ENCODE peak calls at places on chromosome 14, in nine cellular contexts. One of them, this sample, is unnamed.

GRCh38 chr14:24315807-24316596 is 4.7 kb downstream of the LTB4R start:
- DNase-seq in GDM1: no peak
- DNase-seq in CD8-positive, alpha-beta memory T cell: no peak
- DNase-seq in adipocyte: no peak
- DNase-seq in Ammon's horn: no peak
- DNase-seq in hypothalamus: no peak
- DNase-seq in non-pigmented ciliary epithelial cell: no peak
- DNase-seq in endothelial cell of umbilical vein: peak
- DNase-seq in activated CD8-positive, alpha-beta memory T cell treated with anti-CD3 and anti-CD28 coated beads, Interleukin-2, amount 50 U/mL, for 4 hours: no peak
- DNase-seq in this sample: no peak

GRCh38 chr14:22939684-22940083 is 10.5 kb upstream of the PRMT5 start:
- DNase-seq in GDM1: no peak
- DNase-seq in CD8-positive, alpha-beta memory T cell: no peak
- DNase-seq in adipocyte: peak
- DNase-seq in Ammon's horn: no peak
- DNase-seq in hypothalamus: no peak
- DNase-seq in non-pigmented ciliary epithelial cell: no peak
- DNase-seq in endothelial cell of umbilical vein: no peak
- DNase-seq in activated CD8-positive, alpha-beta memory T cell treated with anti-CD3 and anti-CD28 coated beads, Interleukin-2, amount 50 U/mL, for 4 hours: no peak
- DNase-seq in this sample: no peak

GRCh38 chr14:35369701-35370191 is 34.8 kb downstream of the NFKBIA start:
- DNase-seq in GDM1: no peak
- DNase-seq in CD8-positive, alpha-beta memory T cell: no peak
- DNase-seq in adipocyte: no peak
- DNase-seq in Ammon's horn: no peak
- DNase-seq in hypothalamus: no peak
- DNase-seq in non-pigmented ciliary epithelial cell: no peak
- DNase-seq in endothelial cell of umbilical vein: no peak
- DNase-seq in activated CD8-positive, alpha-beta memory T cell treated with anti-CD3 and anti-CD28 coated beads, Interleukin-2, amount 50 U/mL, for 4 hours: no peak
- DNase-seq in this sample: peak

GRCh38 chr14:100158566-100159106 is 809 bp downstream of the DEGS2 start:
- DNase-seq in GDM1: no peak
- DNase-seq in CD8-positive, alpha-beta memory T cell: no peak
- DNase-seq in adipocyte: no peak
- DNase-seq in Ammon's horn: no peak
- DNase-seq in hypothalamus: no peak
- DNase-seq in non-pigmented ciliary epithelial cell: no peak
- DNase-seq in endothelial cell of umbilical vein: no peak
- DNase-seq in activated CD8-positive, alpha-beta memory T cell treated with anti-CD3 and anti-CD28 coated beads, Interleukin-2, amount 50 U/mL, for 4 hours: no peak
- DNase-seq in this sample: no peak

GRCh38 chr14:100488057-100488456 is 99.2 kb downstream of the BEGAIN start:
- DNase-seq in GDM1: no peak
- DNase-seq in CD8-positive, alpha-beta memory T cell: no peak
- DNase-seq in adipocyte: no peak
- DNase-seq in Ammon's horn: no peak
- DNase-seq in hypothalamus: no peak
- DNase-seq in non-pigmented ciliary epithelial cell: no peak
- DNase-seq in endothelial cell of umbilical vein: no peak
- DNase-seq in activated CD8-positive, alpha-beta memory T cell treated with anti-CD3 and anti-CD28 coated beads, Interleukin-2, amount 50 U/mL, for 4 hours: no peak
- DNase-seq in this sample: no peak

GRCh38 chr14:61644185-61644584 is 51.1 kb upstream of the HIF1A start:
- DNase-seq in GDM1: no peak
- DNase-seq in CD8-positive, alpha-beta memory T cell: no peak
- DNase-seq in adipocyte: no peak
- DNase-seq in Ammon's horn: no peak
- DNase-seq in hypothalamus: no peak
- DNase-seq in non-pigmented ciliary epithelial cell: no peak
- DNase-seq in endothelial cell of umbilical vein: no peak
- DNase-seq in activated CD8-positive, alpha-beta memory T cell treated with anti-CD3 and anti-CD28 coated beads, Interleukin-2, amount 50 U/mL, for 4 hours: no peak
- DNase-seq in this sample: no peak

GRCh38 chr14:104979758-104980591 is 1.8 kb upstream of the AHNAK2 start:
- DNase-seq in GDM1: no peak
- DNase-seq in CD8-positive, alpha-beta memory T cell: no peak
- DNase-seq in adipocyte: no peak
- DNase-seq in Ammon's horn: no peak
- DNase-seq in hypothalamus: no peak
- DNase-seq in non-pigmented ciliary epithelial cell: no peak
- DNase-seq in endothelial cell of umbilical vein: peak
- DNase-seq in activated CD8-positive, alpha-beta memory T cell treated with anti-CD3 and anti-CD28 coated beads, Interleukin-2, amount 50 U/mL, for 4 hours: peak
- DNase-seq in this sample: no peak

GRCh38 chr14:55746533-55746932 is 166.5 kb downstream of the KTN1 start:
- DNase-seq in GDM1: no peak
- DNase-seq in CD8-positive, alpha-beta memory T cell: no peak
- DNase-seq in adipocyte: no peak
- DNase-seq in Ammon's horn: no peak
- DNase-seq in hypothalamus: no peak
- DNase-seq in non-pigmented ciliary epithelial cell: peak
- DNase-seq in endothelial cell of umbilical vein: no peak
- DNase-seq in activated CD8-positive, alpha-beta memory T cell treated with anti-CD3 and anti-CD28 coated beads, Interleukin-2, amount 50 U/mL, for 4 hours: no peak
- DNase-seq in this sample: no peak

GRCh38 chr14:90487031-90487430 is 90.2 kb downstream of the CALM1 start:
- DNase-seq in GDM1: no peak
- DNase-seq in CD8-positive, alpha-beta memory T cell: no peak
- DNase-seq in adipocyte: no peak
- DNase-seq in Ammon's horn: peak
- DNase-seq in hypothalamus: no peak
- DNase-seq in non-pigmented ciliary epithelial cell: no peak
- DNase-seq in endothelial cell of umbilical vein: peak
- DNase-seq in activated CD8-positive, alpha-beta memory T cell treated with anti-CD3 and anti-CD28 coated beads, Interleukin-2, amount 50 U/mL, for 4 hours: no peak
- DNase-seq in this sample: no peak

GRCh38 chr14:104974146-104974541 is 4.0 kb downstream of the AHNAK2 start:
- DNase-seq in GDM1: no peak
- DNase-seq in CD8-positive, alpha-beta memory T cell: no peak
- DNase-seq in adipocyte: no peak
- DNase-seq in Ammon's horn: no peak
- DNase-seq in hypothalamus: no peak
- DNase-seq in non-pigmented ciliary epithelial cell: no peak
- DNase-seq in endothelial cell of umbilical vein: no peak
- DNase-seq in activated CD8-positive, alpha-beta memory T cell treated with anti-CD3 and anti-CD28 coated beads, Interleukin-2, amount 50 U/mL, for 4 hours: no peak
- DNase-seq in this sample: no peak

GRCh38 chr14:59254911-59255545 is 66.6 kb downstream of the DAAM1 start:
- DNase-seq in GDM1: no peak
- DNase-seq in CD8-positive, alpha-beta memory T cell: no peak
- DNase-seq in adipocyte: peak
- DNase-seq in Ammon's horn: peak
- DNase-seq in hypothalamus: no peak
- DNase-seq in non-pigmented ciliary epithelial cell: no peak
- DNase-seq in endothelial cell of umbilical vein: peak
- DNase-seq in activated CD8-positive, alpha-beta memory T cell treated with anti-CD3 and anti-CD28 coated beads, Interleukin-2, amount 50 U/mL, for 4 hours: no peak
- DNase-seq in this sample: no peak

GRCh38 chr14:101476258-101476930 is 84.9 kb upstream of the DIO3 start:
- DNase-seq in GDM1: no peak
- DNase-seq in CD8-positive, alpha-beta memory T cell: no peak
- DNase-seq in adipocyte: no peak
- DNase-seq in Ammon's horn: no peak
- DNase-seq in hypothalamus: no peak
- DNase-seq in non-pigmented ciliary epithelial cell: no peak
- DNase-seq in endothelial cell of umbilical vein: no peak
- DNase-seq in activated CD8-positive, alpha-beta memory T cell treated with anti-CD3 and anti-CD28 coated beads, Interleukin-2, amount 50 U/mL, for 4 hours: no peak
- DNase-seq in this sample: no peak

GRCh38 chr14:59869381-59870255 is 958 bp downstream of the RTN1 start:
- DNase-seq in GDM1: no peak
- DNase-seq in CD8-positive, alpha-beta memory T cell: no peak
- DNase-seq in adipocyte: no peak
- DNase-seq in Ammon's horn: peak
- DNase-seq in hypothalamus: peak
- DNase-seq in non-pigmented ciliary epithelial cell: no peak
- DNase-seq in endothelial cell of umbilical vein: no peak
- DNase-seq in activated CD8-positive, alpha-beta memory T cell treated with anti-CD3 and anti-CD28 coated beads, Interleukin-2, amount 50 U/mL, for 4 hours: no peak
- DNase-seq in this sample: no peak

GRCh38 chr14:91934554-91935285 is 12.8 kb downstream of the FBLN5 start:
- DNase-seq in GDM1: no peak
- DNase-seq in CD8-positive, alpha-beta memory T cell: no peak
- DNase-seq in adipocyte: no peak
- DNase-seq in Ammon's horn: no peak
- DNase-seq in hypothalamus: no peak
- DNase-seq in non-pigmented ciliary epithelial cell: no peak
- DNase-seq in endothelial cell of umbilical vein: no peak
- DNase-seq in activated CD8-positive, alpha-beta memory T cell treated with anti-CD3 and anti-CD28 coated beads, Interleukin-2, amount 50 U/mL, for 4 hours: no peak
- DNase-seq in this sample: no peak

GRCh38 chr14:104967414-104968152 is 10.6 kb downstream of the AHNAK2 start:
- DNase-seq in GDM1: no peak
- DNase-seq in CD8-positive, alpha-beta memory T cell: no peak
- DNase-seq in adipocyte: peak
- DNase-seq in Ammon's horn: no peak
- DNase-seq in hypothalamus: no peak
- DNase-seq in non-pigmented ciliary epithelial cell: no peak
- DNase-seq in endothelial cell of umbilical vein: peak
- DNase-seq in activated CD8-positive, alpha-beta memory T cell treated with anti-CD3 and anti-CD28 coated beads, Interleukin-2, amount 50 U/mL, for 4 hours: no peak
- DNase-seq in this sample: no peak

GRCh38 chr14:96167224-96168148 is 37.2 kb upstream of the BDKRB2 start:
- DNase-seq in GDM1: no peak
- DNase-seq in CD8-positive, alpha-beta memory T cell: no peak
- DNase-seq in adipocyte: peak
- DNase-seq in Ammon's horn: no peak
- DNase-seq in hypothalamus: no peak
- DNase-seq in non-pigmented ciliary epithelial cell: no peak
- DNase-seq in endothelial cell of umbilical vein: peak
- DNase-seq in activated CD8-positive, alpha-beta memory T cell treated with anti-CD3 and anti-CD28 coated beads, Interleukin-2, amount 50 U/mL, for 4 hours: no peak
- DNase-seq in this sample: no peak